ENCODE peak calls at places on chromosomes 11 and 22, in nine cellular contexts. Z, M, E, T, A, X, D, S and N are unnamed samples.

GRCh38 chr11:62142043-62142375 is 18.2 kb downstream of the INCENP start:
- DNase-seq in Z (no peak), E (no peak), X (no peak), A (no peak), M (no peak), T (no peak), S (peak), D (no peak), N (no peak)

GRCh38 chr22:35728639-35729308 is 11.1 kb downstream of the APOL5 start:
- DNase-seq in Z (no peak), E (peak), A (peak), T (no peak), D (no peak), S (no peak), M (no peak), X (no peak), N (no peak)

GRCh38 chr11:107743161-107743560 is 31.3 kb upstream of the SLN start:
- DNase-seq in S (no peak), D (no peak), T (no peak), Z (no peak), A (no peak), X (no peak), M (no peak), E (no peak), N (no peak)

GRCh38 chr11:14980854-14981253 is 8.7 kb upstream of the CALCA start:
- DNase-seq in Z (no peak), D (peak), A (no peak), S (no peak), M (no peak), E (no peak), T (no peak), X (no peak), N (no peak)

GRCh38 chr22:23841292-23841691 is 2.5 kb upstream of the DERL3 start:
- DNase-seq in S (no peak), X (no peak), T (no peak), M (no peak), A (no peak), Z (no peak), E (no peak), D (no peak), N (no peak)

GRCh38 chr11:110467556-110467955 is 37.8 kb downstream of the FDX1 start:
- DNase-seq in S (no peak), E (no peak), D (no peak), A (no peak), M (no peak), Z (peak), T (no peak), X (no peak), N (no peak)

GRCh38 chr11:33633251-33634003 is 67.2 kb downstream of the C11orf91 start:
- DNase-seq in D (peak), X (peak), S (peak), A (no peak), Z (peak), M (no peak), T (no peak), E (peak), N (no peak)

GRCh38 chr11:282630-283360 is 4.6 kb downstream of the NLRP6 start:
- DNase-seq in D (no peak), M (no peak), Z (no peak), E (no peak), T (no peak), X (no peak), A (no peak), S (peak), N (no peak)

GRCh38 chr11:8269636-8270035 is 6.0 kb upstream of the LMO1 start:
- DNase-seq in D (no peak), X (no peak), T (no peak), E (no peak), A (no peak), Z (no peak), S (peak), M (no peak), N (no peak)

GRCh38 chr11:95432714-95433503 is 201.9 kb upstream of the SESN3 start:
- DNase-seq in X (no peak), Z (no peak), M (no peak), A (no peak), S (no peak), D (no peak), E (no peak), T (no peak), N (no peak)

GRCh38 chr11:107561688-107562087 is 3.8 kb downstream of the ALKBH8 start:
- DNase-seq in X (no peak), M (no peak), S (no peak), D (peak), Z (no peak), E (no peak), T (no peak), A (no peak), N (no peak)

GRCh38 chr11:33735426-33736147 is 636 bp downstream of the CD59 start:
- DNase-seq in T (peak), Z (peak), S (peak), M (peak), X (no peak), A (peak), E (no peak), D (peak), N (peak)

GRCh38 chr11:128862913-128863660 is 4.0 kb downstream of the KCNJ1 start:
- DNase-seq in E (no peak), A (no peak), D (peak), Z (no peak), M (no peak), S (no peak), T (no peak), X (no peak), N (no peak)

GRCh38 chr11:129657866-129658557 is 157.6 kb upstream of the TMEM45B start:
- DNase-seq in Z (no peak), S (no peak), D (no peak), M (no peak), T (no peak), E (no peak), A (no peak), X (no peak), N (no peak)

GRCh38 chr22:46587067-46587471 is 33.1 kb upstream of the GRAMD4 start:
- DNase-seq in M (no peak), A (peak), S (no peak), X (no peak), T (no peak), E (no peak), Z (no peak), D (no peak), N (peak)

GRCh38 chr11:284081-285020 is 4.6 kb upstream of the PGGHG start:
- DNase-seq in Z (no peak), M (no peak), A (no peak), X (no peak), S (peak), D (no peak), T (no peak), E (no peak), N (no peak)

GRCh38 chr11:117830072-117830471 is 5.5 kb upstream of the FXYD2 start:
- DNase-seq in D (no peak), M (no peak), X (no peak), T (no peak), Z (no peak), E (no peak), S (peak), A (no peak), N (no peak)

GRCh38 chr11:34624069-34624468 is 3.2 kb downstream of the EHF start:
- DNase-seq in T (peak), D (no peak), Z (no peak), E (peak), X (no peak), M (peak), S (no peak), A (no peak), N (peak)

GRCh38 chr11:1222491-1223345 is at the start of gene MUC5B:
- DNase-seq in D (no peak), S (peak), X (no peak), M (peak), T (no peak), A (no peak), Z (no peak), E (peak), N (no peak)

GRCh38 chr22:48501231-48501750 is 1326.4 kb downstream of the BRD1 start:
- DNase-seq in D (no peak), X (no peak), Z (no peak), T (no peak), E (no peak), M (peak), S (no peak), A (no peak), N (no peak)

GRCh38 chr11:10201343-10201742 is 92.7 kb downstream of the SBF2 start:
- DNase-seq in S (no peak), D (peak), T (no peak), M (no peak), Z (no peak), A (no peak), E (no peak), X (no peak), N (no peak)

GRCh38 chr11:134043821-134044420 is 25.0 kb upstream of the JAM3 start:
- DNase-seq in X (no peak), A (no peak), D (no peak), S (no peak), E (no peak), T (no peak), M (no peak), Z (no peak), N (no peak)

GRCh38 chr11:95345651-95346050 is 114.6 kb upstream of the SESN3 start:
- DNase-seq in Z (no peak), D (no peak), T (peak), E (no peak), X (no peak), A (no peak), S (no peak), M (no peak), N (peak)

GRCh38 chr22:26124991-26125725 is 44.1 kb upstream of the SEZ6L start:
- DNase-seq in D (no peak), M (no peak), S (no peak), E (no peak), T (no peak), X (no peak), Z (no peak), A (no peak), N (no peak)

GRCh38 chr11:104120493-104121200 is 43.3 kb downstream of the PDGFD start:
- DNase-seq in X (no peak), D (no peak), T (no peak), A (peak), E (no peak), M (no peak), Z (no peak), S (no peak), N (no peak)
- TF ChIP-seq CTCF in X (no peak), D (no peak), T (no peak), A (no peak), E (no peak), M (no peak), Z (no peak), S (no peak), N (no peak)

DNA sequence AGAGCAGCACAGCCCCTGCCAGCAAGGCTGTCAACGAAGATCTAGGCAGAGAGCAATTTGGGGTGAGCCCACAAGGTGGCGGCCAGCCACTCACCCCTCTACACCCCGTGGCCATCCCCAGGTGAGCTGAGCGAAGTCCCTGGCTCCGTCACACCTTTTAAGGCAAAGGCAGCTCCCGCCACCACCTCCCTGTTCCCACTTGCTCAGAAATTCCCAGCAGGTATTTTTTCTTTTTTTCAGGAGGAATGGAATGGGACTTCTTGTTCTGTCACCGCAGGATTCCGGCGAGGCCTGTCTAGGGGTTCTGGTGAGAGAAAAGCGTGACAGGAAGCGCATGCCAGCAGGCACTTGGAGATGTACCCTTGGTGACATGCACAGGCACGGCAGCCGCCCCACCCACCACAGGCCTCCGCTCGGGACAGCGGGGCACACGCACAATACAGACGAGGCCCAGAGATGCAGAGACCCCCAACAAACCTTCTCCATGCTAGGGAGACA is 10.0 kb downstream of the RPL3 start:
- DNase-seq in D (peak), S (peak), T (no peak), E (peak), X (no peak), M (no peak), Z (no peak), A (peak), N (no peak)
- TF ChIP-seq CTCF in D (peak), S (peak), T (peak), E (peak), X (peak), M (no peak), Z (peak), A (peak), N (peak)

DNA sequence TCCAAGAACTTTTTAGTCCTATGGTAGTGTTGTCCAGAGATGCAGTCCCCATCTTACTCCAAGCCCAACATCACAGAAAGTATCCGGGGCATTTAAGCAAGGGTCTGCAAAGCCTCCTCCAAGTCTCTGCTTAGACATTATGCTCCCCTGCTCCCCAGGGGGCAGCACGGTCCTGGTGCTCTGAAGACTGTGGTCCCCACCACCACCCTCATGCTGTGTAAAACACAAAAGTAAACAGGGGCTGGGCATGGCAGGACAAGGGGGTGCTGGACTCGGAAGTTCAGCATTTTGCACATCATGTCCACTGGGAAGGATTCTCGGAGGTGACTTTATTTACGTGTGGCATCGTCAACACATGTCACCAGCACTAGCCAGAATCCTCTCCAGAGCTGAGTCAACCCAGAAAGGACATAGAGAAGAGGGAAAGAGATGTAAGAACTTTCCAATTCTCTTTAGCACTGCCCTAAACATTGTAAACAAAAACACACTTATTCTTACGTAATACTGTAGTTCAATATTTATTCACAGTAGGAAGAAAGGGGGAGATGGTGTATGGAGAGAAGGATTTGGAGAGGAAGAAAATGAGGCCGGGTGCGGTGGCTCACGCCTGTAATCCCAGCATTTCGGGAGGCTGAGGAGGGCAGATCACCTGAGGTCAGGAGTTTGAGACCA is 37.7 kb downstream of the TCIRG1 start:
- DNase-seq in T (no peak), M (no peak), D (no peak), Z (peak), A (peak), E (no peak), X (no peak), S (no peak), N (peak)
- TF ChIP-seq CTCF in T (no peak), M (peak), D (no peak), Z (peak), A (peak), E (no peak), X (no peak), S (peak), N (no peak)

DNA sequence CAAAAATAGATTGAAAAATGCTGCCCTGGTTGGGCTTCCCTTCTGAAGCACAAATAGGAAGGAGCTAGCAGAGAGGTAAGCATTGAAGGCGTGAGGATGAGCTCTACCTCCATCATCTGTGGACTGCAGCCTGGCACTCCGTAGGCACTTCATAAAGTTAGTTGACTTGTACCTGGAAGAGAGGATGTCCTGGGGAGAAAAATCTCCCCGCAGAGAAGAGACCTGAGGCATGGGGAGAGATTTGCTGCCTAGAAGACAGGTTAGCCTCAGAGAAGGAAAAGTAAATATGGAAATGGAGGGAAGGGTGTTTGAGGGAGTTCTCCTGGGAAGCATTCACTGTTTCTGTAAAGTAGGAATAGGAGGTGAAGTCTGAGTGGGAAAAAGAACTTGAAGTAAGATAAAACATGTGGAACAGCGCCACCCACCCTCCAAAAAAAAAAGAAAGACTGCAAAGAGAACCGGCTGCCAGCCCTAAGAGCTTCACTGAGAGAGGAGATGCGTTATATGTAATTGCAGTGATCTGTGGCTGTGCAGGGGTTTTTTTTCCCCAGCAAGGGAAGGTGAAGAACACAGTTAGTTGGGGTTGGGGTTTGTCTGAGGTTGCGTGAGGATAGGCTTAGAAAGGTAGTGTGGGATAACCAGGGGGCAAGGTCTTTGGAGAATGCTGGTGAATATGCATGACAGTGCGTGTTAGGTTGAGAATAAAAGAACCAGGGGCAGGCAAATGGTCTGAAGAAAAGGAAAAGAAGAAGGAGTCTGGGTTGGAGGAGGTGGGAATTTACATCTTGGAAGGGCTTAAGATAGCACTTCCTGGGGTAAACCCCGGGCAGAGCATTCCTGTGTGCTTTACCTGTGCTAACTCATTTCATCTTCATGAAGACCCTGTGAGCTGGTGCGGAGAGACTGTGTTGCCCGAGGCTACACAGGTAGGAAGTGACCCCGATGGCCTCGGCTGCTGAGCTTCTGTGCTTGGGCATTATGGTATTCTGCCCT is 16.0 kb downstream of the TNRC6B start:
- DNase-seq in A (no peak), S (peak), X (peak), D (peak), Z (no peak), M (no peak), E (no peak), T (no peak), N (no peak)
- TF ChIP-seq CTCF in A (peak), S (peak), X (peak), D (peak), Z (peak), M (peak), E (peak), T (no peak), N (peak)

DNA sequence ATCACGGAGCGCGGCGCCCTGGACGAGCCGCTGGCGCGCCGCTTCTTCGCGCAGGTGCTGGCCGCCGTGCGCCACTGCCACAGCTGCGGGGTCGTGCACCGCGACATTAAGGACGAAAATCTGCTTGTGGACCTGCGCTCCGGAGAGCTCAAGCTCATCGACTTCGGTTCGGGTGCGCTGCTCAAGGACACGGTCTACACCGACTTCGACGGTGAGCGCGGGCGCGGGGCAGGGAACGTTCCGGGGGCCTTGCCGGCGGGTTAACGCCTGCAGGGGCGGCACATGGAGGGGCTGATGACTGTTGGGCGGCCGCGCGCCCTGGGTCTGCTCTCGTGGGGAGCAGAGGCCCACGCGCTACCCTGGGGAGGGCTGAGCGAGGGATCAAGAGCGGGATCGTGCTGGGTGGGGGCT is 1.0 kb downstream of the PIM3 start:
- DNase-seq in M (peak), T (no peak), S (no peak), D (no peak), Z (no peak), A (no peak), X (no peak), E (no peak), N (no peak)
- TF ChIP-seq CTCF in M (no peak), T (no peak), S (no peak), D (no peak), Z (no peak), A (no peak), X (no peak), E (no peak), N (no peak)

DNA sequence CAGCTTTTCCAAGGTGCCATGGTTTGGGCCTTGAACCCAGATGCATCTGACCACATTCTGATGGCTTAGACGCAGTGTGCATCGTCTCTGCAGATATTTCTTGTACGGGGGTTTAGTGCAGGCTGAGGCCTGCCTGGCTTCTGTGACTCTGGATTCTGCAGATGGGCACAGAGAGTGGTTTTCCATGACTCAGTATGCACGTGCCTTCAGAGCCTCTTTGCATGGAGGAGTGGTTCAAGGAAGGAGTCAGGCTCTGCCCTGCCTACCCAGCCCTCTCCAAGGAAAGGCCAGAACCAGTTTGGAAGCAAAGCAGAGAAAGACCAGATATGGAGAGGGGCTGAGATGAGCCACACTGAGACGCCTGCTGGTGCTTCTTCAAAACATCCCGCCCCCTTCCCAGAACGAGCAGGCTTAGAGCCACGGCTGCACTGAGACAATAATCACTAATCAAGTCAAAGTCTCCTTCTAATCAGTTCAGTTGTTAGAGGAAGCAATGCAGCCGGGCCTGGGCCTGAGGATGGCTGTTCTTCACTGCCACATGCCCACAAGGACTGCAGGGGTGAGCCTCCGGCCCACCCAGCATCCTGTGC is 308.9 kb downstream of the NXPE2 start:
- DNase-seq in X (no peak), S (peak), T (no peak), M (no peak), D (no peak), Z (no peak), A (no peak), E (no peak), N (no peak)
- TF ChIP-seq CTCF in X (no peak), S (no peak), T (no peak), M (no peak), D (no peak), Z (no peak), A (no peak), E (no peak), N (no peak)